ENCODE peak calls at places on chromosome 6, in five cellular contexts. O is IMR-90, I is colonic mucosa, C is epithelial cell of esophagus, M is fibroblast of lung. H is an unnamed sample.
A peak's percentile ranks its signal among the peaks of the same experiment; 100 is the strongest.

GRCh38 chr6:64896939-64897338 is 810.1 kb downstream of the EYS start:
- DNase-seq in O (no peak), I (no peak), C (no peak), M (no peak), H (no peak)

GRCh38 chr6:110554966-110555460 is 78.6 kb upstream of the SLC22A16 start:
- DNase-seq in O (no peak), I (no peak), C (no peak), M (no peak), H (no peak)

GRCh38 chr6:49563006-49563886 is 12.8 kb downstream of the C6orf141 start:
- DNase-seq in O (no peak), I (no peak), C (no peak), M (no peak), H (no peak)

GRCh38 chr6:87237804-87238203 is 82.4 kb downstream of the ZNF292 start:
- DNase-seq in O (peak; percentile 45), I (no peak), C (peak; percentile 32), M (peak; percentile 28), H (peak; percentile 9)

GRCh38 chr6:115358616-115359015 is 702.1 kb downstream of the FRK start:
- DNase-seq in O (no peak), I (no peak), C (peak; percentile 22), M (no peak), H (no peak)

GRCh38 chr6:37205189-37205996 is 35.4 kb downstream of the PIM1 start:
- DNase-seq in O (no peak), I (no peak), C (no peak), M (no peak), H (no peak)

GRCh38 chr6:127266892-127267741 is 453 bp downstream of the RNF146 start:
- DNase-seq in O (peak; percentile 32), I (peak; percentile 57), C (peak; percentile 38), M (peak; percentile 48), H (peak; percentile 77)

GRCh38 chr6:56101141-56101553 is 146.2 kb downstream of the COL21A1 start:
- DNase-seq in O (peak; percentile 94), I (no peak), C (peak; percentile 95), M (peak; percentile 96), H (peak; percentile 93)

GRCh38 chr6:46781478-46782378 is 11.5 kb upstream of the MEP1A start:
- DNase-seq in O (peak; percentile 50), I (peak; percentile 75), C (peak; percentile 84), M (peak; percentile 49), H (peak; percentile 74)

GRCh38 chr6:87426789-87427188 is 19.0 kb downstream of the CFAP206 start:
- DNase-seq in O (no peak), I (no peak), C (no peak), M (no peak), H (no peak)

GRCh38 chr6:39765508-39766065 is 26.6 kb upstream of the DAAM2 start:
- DNase-seq in O (no peak), I (no peak), C (no peak), M (no peak), H (no peak)

GRCh38 chr6:106220485-106220884 is 105.1 kb downstream of the ATG5 start:
- DNase-seq in O (no peak), I (no peak), C (no peak), M (no peak), H (no peak)

GRCh38 chr6:29552512-29553051 is 7.0 kb downstream of the UBD start:
- DNase-seq in O (peak; percentile 79), I (no peak), C (peak; percentile 68), M (peak; percentile 53), H (peak; percentile 49)

GRCh38 chr6:56683882-56684281 is 41.2 kb upstream of the DST start:
- DNase-seq in O (peak; percentile 93), I (peak; percentile 54), C (peak; percentile 98), M (peak; percentile 92), H (peak; percentile 96)

GRCh38 chr6:20915150-20915549 is 380.9 kb downstream of the CDKAL1 start:
- DNase-seq in O (no peak), I (no peak), C (no peak), M (no peak), H (no peak)
- H3K4me3 ChIP-seq in O (no peak overlapping the region), I (no peak overlapping the region), C (no peak overlapping the region), M (no peak overlapping the region), H (no peak overlapping the region)

GRCh38 chr6:470901-471448 is 79.4 kb downstream of the IRF4 start:
- DNase-seq in O (no peak), I (no peak), C (no peak), M (no peak), H (no peak)
- TF ChIP-seq CTCF in O (no peak), I (no peak), C (no peak), M (no peak), H (no peak)

DNA sequence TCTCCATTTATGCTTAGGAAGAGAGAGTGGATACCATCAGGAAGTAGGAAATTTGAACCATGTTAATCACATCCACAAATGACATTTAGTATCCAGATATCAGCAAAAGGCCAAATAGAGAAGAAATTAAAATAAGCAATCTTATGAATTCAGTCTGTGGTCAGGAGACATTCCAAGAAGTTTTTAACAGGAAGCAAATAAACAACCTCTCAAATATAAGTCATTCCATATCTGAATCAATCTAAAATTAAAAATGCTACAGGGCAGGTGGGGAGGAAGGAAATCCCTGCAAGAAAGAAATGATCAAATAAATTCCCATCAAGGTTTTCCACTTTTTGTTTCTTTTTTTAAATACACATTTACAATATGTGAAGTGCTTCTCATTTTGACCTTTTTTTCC is 520.6 kb downstream of the LMBRD1 start:
- DNase-seq in O (no peak), I (no peak), C (no peak), M (no peak), H (no peak)
- H3K4me3 ChIP-seq in O (no peak overlapping the region), I (no peak overlapping the region), C (no peak overlapping the region), M (no peak overlapping the region), H (no peak overlapping the region)

GRCh38 chr6:136334853-136335252 is 45.2 kb upstream of the BCLAF1 start:
- DNase-seq in O (no peak), I (no peak), C (no peak), M (no peak), H (no peak)
- TF ChIP-seq CTCF in O (no peak), I (no peak), C (no peak), M (no peak), H (peak; percentile 16)

GRCh38 chr6:166958926-166959861 is 2.8 kb upstream of the RNASET2 start:
- DNase-seq in O (no peak), I (peak; percentile 61), C (no peak), M (no peak), H (no peak)

GRCh38 chr6:166957087-166957804 is 896 bp upstream of the RNASET2 start:
- DNase-seq in O (no peak), I (peak; percentile 76), C (no peak), M (no peak), H (peak; percentile 74)

GRCh38 chr6:166955865-166956443 is 396 bp downstream of the RNASET2 start:
- DNase-seq in O (peak; percentile 15), I (no peak), C (peak; percentile 46), M (peak; percentile 43), H (peak; percentile 27)

GRCh38 chr6:166956444-166957086 is at the start of gene RNASET2:
- DNase-seq in O (peak; percentile 82), I (peak; percentile 99), C (peak; percentile 94), M (peak; percentile 85), H (peak; percentile 97)

GRCh38 chr6:166957805-166958076 is 1.4 kb upstream of the RNASET2 start:
- DNase-seq in O (no peak), I (no peak), C (no peak), M (no peak), H (no peak)
- H3K4me3 ChIP-seq in O (no peak overlapping the region), I (peak overlapping the region; percentile 96), C (no peak overlapping the region), M (no peak overlapping the region), H (no peak overlapping the region)

GRCh38 chr6:159633196-159633595 is 59.8 kb downstream of the SOD2 start:
- DNase-seq in O (peak; percentile 27), I (no peak), C (peak; percentile 25), M (peak; percentile 4), H (no peak)
- TF ChIP-seq CTCF in O (peak; percentile 51), I (no peak), C (peak; percentile 39), M (no peak), H (peak; percentile 31)

DNA sequence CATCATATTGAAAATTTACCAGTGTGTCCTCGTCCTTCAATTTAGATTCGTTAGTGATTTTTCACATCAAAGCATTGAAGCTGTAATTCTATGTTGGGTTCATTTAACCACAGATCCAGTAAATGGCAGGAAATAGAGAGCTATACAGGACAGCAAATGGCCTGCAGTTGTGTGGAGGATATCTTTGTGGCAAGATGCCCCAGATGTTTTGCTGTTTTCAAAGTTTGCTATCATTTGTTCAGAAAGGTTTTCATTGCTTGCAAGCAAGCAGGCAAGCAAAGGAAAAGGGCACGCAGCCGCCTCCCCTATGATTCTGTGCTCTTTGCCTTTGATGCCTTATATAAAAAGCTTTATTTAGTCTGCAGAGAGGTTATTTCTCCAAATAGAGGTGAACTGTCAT is 66.2 kb downstream of the UTRN start:
- DNase-seq in O (no peak), I (no peak), C (no peak), M (no peak), H (no peak)
- H3K4me3 ChIP-seq in O (no peak overlapping the region), I (no peak overlapping the region), C (no peak overlapping the region), M (no peak overlapping the region), H (no peak overlapping the region)

H was measured in foreskin fibroblast.